ENCODE peak calls at places on chromosome 16, in eight cellular contexts. S is thoracic aorta; K is AG04450; J is CD4-positive, alpha-beta T cell; D is GM23248; F is PC-3; Y is dorsolateral prefrontal cortex; O is SJCRH30. B is an unnamed sample.
A peak's percentile ranks its signal among the peaks of the same experiment; 100 is the strongest.

GRCh38 chr16:75506567-75506966 is 11.3 kb upstream of the CHST6 start:
- DNase-seq in J (no peak), Y (no peak), O (no peak), D (peak; percentile 91), S (no peak), K (no peak), F (peak; percentile 89), B (no peak)

GRCh38 chr16:30741461-30741914 is 6.7 kb upstream of the PHKG2 start:
- DNase-seq in J (no peak), S (no peak), Y (no peak), F (peak; percentile 95), D (peak; percentile 91), O (no peak), K (peak; percentile 70), B (no peak)

GRCh38 chr16:3819741-3820724 is 60.5 kb downstream of the CREBBP start:
- DNase-seq in S (no peak), F (peak; percentile 95), O (peak; percentile 45), K (peak; percentile 90), J (no peak), Y (no peak), D (peak; percentile 84), B (peak; percentile 47)

GRCh38 chr16:3642397-3643094 is 11.9 kb upstream of the DNASE1 start:
- DNase-seq in O (no peak), D (no peak), Y (peak; percentile 24), K (no peak), J (no peak), S (no peak), F (peak; percentile 81), B (peak; percentile 11)

GRCh38 chr16:87143661-87144121 is 173.5 kb downstream of the C16orf95 start:
- DNase-seq in J (no peak), Y (no peak), S (no peak), D (no peak), O (no peak), F (no peak), K (no peak), B (no peak)

GRCh38 chr16:3274490-3274889 is 8.8 kb upstream of the ZNF263 start:
- DNase-seq in Y (no peak), F (peak; percentile 2), S (no peak), O (peak; percentile 60), K (no peak), D (no peak), J (no peak), B (peak; percentile 86)

GRCh38 chr16:76278976-76279375 is 1.8 kb downstream of the CNTNAP4 start:
- DNase-seq in D (no peak), S (no peak), F (peak; percentile 20), Y (no peak), K (no peak), J (no peak), O (no peak), B (no peak)

GRCh38 chr16:4922721-4923342 is 14.1 kb downstream of the PPL start:
- DNase-seq in K (no peak), O (no peak), D (no peak), S (no peak), F (no peak), Y (no peak), J (no peak), B (no peak)

GRCh38 chr16:11319529-11320146 is 25.6 kb upstream of the RMI2 start:
- DNase-seq in S (no peak), O (peak; percentile 50), K (no peak), J (no peak), F (peak; percentile 26), D (peak; percentile 55), Y (no peak), B (no peak)

GRCh38 chr16:50244504-50245416 is 21.6 kb upstream of the ADCY7 start:
- DNase-seq in Y (no peak), K (no peak), F (peak; percentile 59), O (no peak), S (no peak), J (no peak), D (no peak), B (no peak)

GRCh38 chr16:46620265-46621005 is 744 bp downstream of the SHCBP1 start:
- DNase-seq in S (no peak), J (no peak), F (peak; percentile 20), O (no peak), K (no peak), Y (no peak), D (peak; percentile 63), B (no peak)

DNA sequence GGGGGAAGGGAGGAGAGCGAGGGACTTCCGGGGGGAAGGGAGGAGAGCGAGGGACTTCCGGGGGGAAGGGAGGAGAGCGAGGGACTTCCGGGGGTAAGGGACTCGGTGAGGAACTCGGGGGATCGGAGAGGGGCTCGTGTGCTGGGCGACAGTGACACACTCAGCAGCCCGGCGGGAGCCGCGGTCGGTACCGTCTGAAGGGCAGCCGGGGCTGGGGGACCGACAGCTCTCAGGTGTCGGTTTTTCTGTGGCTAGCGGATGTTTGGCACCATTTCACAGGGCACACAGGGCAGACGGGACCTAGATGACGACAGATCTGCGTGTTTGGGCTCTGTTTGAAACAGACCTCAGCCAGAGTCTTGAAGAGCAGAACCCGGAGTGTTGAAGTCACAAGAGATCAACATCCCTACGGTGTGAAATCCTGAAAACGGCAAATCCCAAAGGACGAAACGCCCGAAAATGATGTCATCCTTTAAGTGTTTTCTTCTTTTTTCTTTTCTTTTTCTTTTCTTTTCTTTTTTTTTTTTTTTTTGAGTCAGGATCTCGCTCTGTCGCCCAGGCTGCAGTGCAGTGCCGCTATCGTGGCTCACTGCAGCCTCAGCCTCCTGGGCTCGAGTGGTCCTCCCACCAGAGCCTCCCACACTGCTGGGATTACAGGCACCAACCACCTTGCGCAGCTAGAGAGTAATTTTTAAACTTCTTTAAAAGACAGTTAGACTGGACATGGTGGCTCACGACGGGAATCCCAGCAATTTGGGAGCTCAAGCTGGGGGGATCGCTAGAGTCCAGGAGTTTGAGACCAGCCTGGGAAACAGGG is 23.9 kb downstream of the ZNF778 start:
- DNase-seq in Y (peak; percentile 82), K (peak; percentile 32), S (peak; percentile 23), J (peak; percentile 93), F (peak; percentile 33), D (peak; percentile 87), O (peak; percentile 88), B (peak; percentile 75)
- H3K27ac ChIP-seq in Y (peak overlapping the region; percentile 94), K (peak overlapping the region; percentile 95), S (peak overlapping the region; percentile 83), J (peak overlapping the region; percentile 90), F (peak overlapping the region; percentile 75), D (peak overlapping the region; percentile 93), O (peak overlapping the region; percentile 90), B (peak overlapping the region; percentile 86)

GRCh38 chr16:79850348-79850747 is 249.8 kb upstream of the MAF start:
- DNase-seq in K (no peak), Y (no peak), O (no peak), J (no peak), D (no peak), S (no peak), F (no peak), B (no peak)
- H3K27ac ChIP-seq in K (no peak overlapping the region), Y (no peak overlapping the region), O (no peak overlapping the region), J (no peak overlapping the region), D (no peak overlapping the region), S (no peak overlapping the region), F (no peak overlapping the region), B (no peak overlapping the region)

DNA sequence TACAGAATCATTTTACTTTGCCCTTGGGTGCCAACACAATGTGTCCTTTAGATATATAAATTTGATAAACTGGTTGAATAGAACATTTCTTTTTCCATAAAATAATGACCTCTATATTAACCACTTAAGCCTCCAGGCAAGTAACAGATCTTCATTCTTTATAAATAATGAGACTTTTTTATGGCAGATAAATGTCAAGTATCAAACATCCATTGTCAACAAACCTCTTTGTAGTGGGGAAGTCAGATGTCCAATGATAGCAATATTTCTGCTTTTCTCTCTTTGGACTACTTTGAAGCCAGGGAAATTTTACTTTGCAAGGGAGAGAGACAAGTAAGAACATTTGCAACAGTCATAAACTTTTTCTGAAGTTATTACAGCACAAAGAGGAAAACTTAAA is 841.2 kb downstream of the CDH8 start:
- DNase-seq in S (no peak), J (no peak), D (no peak), F (no peak), K (no peak), O (no peak), Y (no peak), B (no peak)
- H3K27ac ChIP-seq in S (no peak overlapping the region), J (no peak overlapping the region), D (no peak overlapping the region), F (no peak overlapping the region), K (no peak overlapping the region), O (no peak overlapping the region), Y (no peak overlapping the region), B (no peak overlapping the region)

DNA sequence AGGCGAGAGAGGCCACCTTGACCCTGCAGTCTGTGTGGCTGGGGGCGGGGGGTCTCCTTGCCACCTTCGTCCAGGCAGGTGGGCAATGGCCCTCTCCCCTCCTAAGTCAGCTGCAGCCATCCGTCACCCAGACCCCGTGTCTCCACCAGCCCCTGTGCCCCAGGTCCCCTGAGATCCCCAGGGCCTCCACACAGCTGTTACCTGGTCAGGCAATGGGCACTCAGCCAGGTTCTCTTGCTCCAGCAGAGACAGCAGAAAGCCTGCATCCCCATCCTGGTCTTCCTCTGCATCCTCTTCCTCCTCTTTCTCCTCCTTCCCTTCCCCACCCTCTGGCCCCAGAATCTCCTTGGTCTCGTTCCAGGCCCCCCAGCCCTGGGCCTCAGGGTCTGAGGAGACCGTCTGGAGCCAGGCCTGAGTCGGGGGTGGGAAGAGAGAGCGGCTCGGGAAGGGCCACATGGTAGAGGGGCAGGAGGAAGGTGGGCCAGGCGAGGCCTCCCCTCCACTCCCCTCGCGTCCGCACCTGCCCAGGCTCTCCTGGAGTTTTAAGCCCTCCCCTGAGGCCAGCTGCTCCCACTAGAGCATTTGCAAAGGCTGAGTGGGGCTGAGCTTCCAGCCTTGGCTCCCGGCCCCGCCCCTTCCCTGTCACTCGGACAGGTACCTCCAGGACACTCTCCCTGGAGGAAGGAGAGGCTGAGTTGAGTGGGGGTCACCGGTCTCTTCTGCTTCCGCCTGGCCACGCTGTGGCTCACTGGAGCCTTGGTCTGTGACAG is at the start of gene PABPN1L:
- DNase-seq in Y (no peak), K (no peak), O (peak; percentile 64), D (no peak), F (no peak), S (no peak), J (no peak), B (no peak)
- H3K27ac ChIP-seq in Y (no peak within 1 kb of the TSS), K (no peak within 1 kb of the TSS), O (no peak within 1 kb of the TSS), D (no peak within 1 kb of the TSS), F (no peak within 1 kb of the TSS), S (no peak within 1 kb of the TSS), J (no peak within 1 kb of the TSS), B (no peak within 1 kb of the TSS)

GRCh38 chr16:80175011-80175410 is 365.8 kb upstream of the DYNLRB2 start:
- DNase-seq in K (no peak), Y (no peak), D (peak; percentile 10), J (no peak), F (no peak), O (no peak), S (no peak), B (no peak)
- H3K27ac ChIP-seq in K (peak overlapping the region; percentile 25), Y (no peak overlapping the region), D (peak overlapping the region; percentile 85), J (no peak overlapping the region), F (no peak overlapping the region), O (no peak overlapping the region), S (no peak overlapping the region), B (no peak overlapping the region)

DNA sequence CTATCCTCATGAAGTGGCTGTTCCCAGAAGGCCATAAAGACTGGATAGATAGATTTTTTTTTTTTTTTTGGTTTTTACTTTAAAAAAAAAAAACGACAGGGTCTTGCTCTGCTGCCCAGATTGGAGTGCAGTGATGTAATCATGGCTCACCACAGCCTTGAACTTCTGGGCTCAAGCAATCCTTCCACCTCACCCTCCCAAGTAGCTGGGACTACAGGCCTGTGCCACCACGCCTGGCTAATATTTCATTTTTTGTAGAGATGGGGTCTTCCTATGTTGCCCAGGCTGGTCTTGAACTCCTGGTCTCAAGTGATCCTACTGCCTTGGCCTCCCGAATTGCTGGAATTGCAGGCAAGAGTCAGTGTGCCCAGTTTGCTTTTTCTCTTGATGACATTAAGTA is 102.2 kb downstream of the XYLT1 start:
- DNase-seq in O (no peak), J (no peak), Y (no peak), S (no peak), K (no peak), D (no peak), F (no peak), B (no peak)
- H3K27ac ChIP-seq in O (no peak overlapping the region), J (peak overlapping the region; percentile 90), Y (no peak overlapping the region), S (no peak overlapping the region), K (no peak overlapping the region), D (peak overlapping the region; percentile 24), F (no peak overlapping the region), B (no peak overlapping the region)